ENCODE peak calls at places on chromosome 22, in six cellular contexts. M is A549, E is GM23338, S is esophagus squamous epithelium, Z is PC-3, N is prostate gland. I is an unnamed sample. For H3K4me1, the result is how much of the 10 kb centered on the place peaks cover.

GRCh38 chr22:43005106-43005505 is 9.8 kb downstream of the PACSIN2 start:
- DNase-seq in M (no peak), E (no peak), S (no peak), Z (no peak), N (no peak), I (no peak)

GRCh38 chr22:36204641-36205032 is 3.0 kb upstream of the APOL4 start:
- DNase-seq in M (no peak), E (peak), S (no peak), Z (no peak), N (no peak), I (no peak)

GRCh38 chr22:22342697-22343602 is 98.4 kb downstream of the VPREB1 start:
- DNase-seq in M (peak), E (peak), S (no peak), Z (peak), N (peak), I (peak)

GRCh38 chr22:21593406-21594232 is 26.1 kb downstream of the UBE2L3 start:
- DNase-seq in M (peak), E (peak), S (no peak), Z (peak), N (no peak), I (peak)

GRCh38 chr22:20646377-20646776 is 127.5 kb upstream of the SERPIND1 start:
- DNase-seq in M (no peak), E (no peak), S (no peak), Z (no peak), N (no peak), I (peak)

GRCh38 chr22:36823177-36823839 is 6.5 kb upstream of the PVALB start:
- DNase-seq in M (no peak), E (peak), S (no peak), Z (no peak), N (no peak), I (peak)

GRCh38 chr22:37985751-37986281 is 1.5 kb upstream of the SOX10 start:
- DNase-seq in M (no peak), E (no peak), S (no peak), Z (no peak), N (no peak), I (no peak)

GRCh38 chr22:38413085-38414008 is 41.7 kb downstream of the KCNJ4 start:
- DNase-seq in M (no peak), E (no peak), S (no peak), Z (no peak), N (no peak), I (peak)

GRCh38 chr22:27004434-27004833 is 347.0 kb downstream of the MIAT start:
- DNase-seq in M (no peak), E (peak), S (no peak), Z (no peak), N (no peak), I (no peak)

GRCh38 chr22:43946391-43946680 is 8.9 kb upstream of the SAMM50 start:
- DNase-seq in M (peak), E (no peak), S (no peak), Z (no peak), N (no peak), I (no peak)

GRCh38 chr22:35359380-35360065 is 21.4 kb upstream of the HMOX1 start:
- DNase-seq in M (no peak), E (no peak), S (no peak), Z (no peak), N (no peak), I (no peak)

DNA sequence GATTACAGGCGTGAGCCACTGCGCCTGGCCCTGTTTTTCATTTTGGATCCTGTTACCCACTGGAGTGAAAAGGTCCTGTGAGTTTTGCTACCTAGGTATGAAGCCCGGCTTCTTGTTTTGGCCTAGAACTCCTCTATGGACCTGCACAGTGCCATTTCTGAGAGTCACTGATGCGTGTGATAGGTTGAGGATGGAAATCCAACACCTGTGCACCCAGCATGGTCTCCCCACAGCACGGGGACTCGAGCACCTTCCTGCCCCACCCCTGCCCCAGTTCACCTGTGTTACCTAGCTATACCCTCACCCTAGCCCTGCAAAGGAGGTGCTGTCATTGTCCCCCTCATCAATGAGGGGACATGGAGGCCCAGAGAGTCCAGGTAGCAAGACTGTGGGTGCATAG is 5.1 kb downstream of the FBLN1 start:
- DNase-seq in M (no peak), E (no peak), S (no peak), Z (no peak), N (no peak), I (no peak)
- H3K4me1 ChIP-seq in M (under half), E (half or more), S (half or more), Z (under half), N (under half), I (under half)

GRCh38 chr22:41204066-41204465 is 1.0 kb upstream of the L3MBTL2 start:
- DNase-seq in M (no peak), E (no peak), S (no peak), Z (no peak), N (no peak), I (no peak)

GRCh38 chr22:41197046-41197807 is 7.9 kb upstream of the L3MBTL2 start:
- DNase-seq in M (peak), E (peak), S (no peak), Z (peak), N (peak), I (peak)

GRCh38 chr22:41197808-41198585 is 7.1 kb upstream of the L3MBTL2 start:
- DNase-seq in M (peak), E (peak), S (no peak), Z (peak), N (no peak), I (peak)

GRCh38 chr22:41203118-41203517 is 2.0 kb upstream of the L3MBTL2 start:
- DNase-seq in M (no peak), E (no peak), S (no peak), Z (no peak), N (no peak), I (no peak)

DNA sequence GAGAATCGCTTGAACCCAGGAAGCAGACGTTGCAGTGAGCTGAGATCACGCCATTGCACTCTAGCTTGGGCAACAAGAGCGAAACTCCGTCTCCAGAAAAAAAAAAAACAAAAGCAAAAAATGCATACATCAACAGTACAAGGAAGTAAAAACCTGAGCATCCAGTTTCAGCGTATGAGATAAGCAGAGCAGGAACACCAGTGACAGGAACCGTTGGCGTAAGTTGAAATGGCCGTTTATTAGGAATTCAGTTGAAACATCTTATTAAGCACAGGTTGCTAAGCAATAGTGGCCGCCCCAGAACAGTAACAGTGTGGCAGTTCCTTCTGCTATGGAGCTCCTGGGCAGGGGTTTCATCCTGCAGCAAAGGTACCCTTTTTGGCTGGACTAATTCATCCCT is 4.0 kb upstream of the L3MBTL2 start:
- DNase-seq in M (no peak), E (no peak), S (no peak), Z (no peak), N (peak), I (no peak)
- TF ChIP-seq CTCF in M (no peak), E (no peak), S (no peak), Z (no peak), N (no peak), I (no peak)

GRCh38 chr22:17706451-17706900 is 67.8 kb downstream of the BID start:
- DNase-seq in M (peak), E (peak), S (no peak), Z (peak), N (peak), I (peak)
- H3K4me3 ChIP-seq in M (peak), E (no peak), S (peak), Z (peak), N (peak), I (no peak)

GRCh38 chr22:24146190-24146616 is 35.1 kb upstream of the SUSD2 start:
- DNase-seq in M (peak), E (peak), S (no peak), Z (peak), N (peak), I (peak)
- H3K4me1 ChIP-seq in M (under half), E (under half), S (half or more), Z (under half), N (under half), I (under half)

DNA sequence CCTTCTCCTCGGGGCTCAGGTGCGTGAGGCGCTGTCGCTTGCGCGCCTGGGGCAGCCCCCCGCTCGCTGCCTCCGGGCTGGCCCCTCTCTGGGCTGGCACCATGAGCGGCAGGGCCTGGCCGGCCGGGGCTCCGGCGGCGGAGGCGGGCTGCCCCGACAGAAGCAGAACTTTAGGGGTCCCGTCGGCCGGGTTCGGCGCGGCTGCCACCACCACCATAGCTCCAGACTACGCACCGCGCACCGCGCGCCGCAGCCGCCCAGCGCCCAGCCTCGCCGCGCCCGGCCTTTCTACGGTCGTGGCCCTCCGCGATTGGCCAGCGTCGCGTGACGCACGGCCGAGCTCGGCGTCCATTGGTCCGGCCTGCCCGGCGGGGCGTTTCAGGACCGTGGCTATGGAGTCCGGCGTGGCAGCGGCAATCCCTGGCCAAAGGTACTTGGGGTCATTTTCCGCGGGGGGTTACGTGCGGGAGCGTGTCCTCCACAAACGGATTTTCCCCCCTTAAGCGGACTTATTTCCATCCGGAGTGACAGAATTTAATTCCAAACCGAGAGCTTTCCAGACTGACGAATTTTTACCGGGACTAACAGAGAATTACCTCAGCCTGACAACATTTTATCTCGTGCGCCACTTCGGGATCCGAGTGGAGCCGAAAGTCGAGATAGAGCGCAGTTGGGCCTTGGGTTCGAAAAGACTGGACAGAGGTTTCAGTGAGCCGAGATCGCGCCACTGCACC is at the start of gene XBP1:
- DNase-seq in M (peak), E (peak), S (peak), Z (peak), N (peak), I (peak)
- TF ChIP-seq CTCF in M (no peak), E (no peak), S (no peak), Z (no peak), N (no peak), I (no peak)

GRCh38 chr22:30266445-30267381 is at the start of gene OSM:
- DNase-seq in M (no peak), E (no peak), S (no peak), Z (no peak), N (no peak), I (no peak)

GRCh38 chr22:30267382-30268302 is 991 bp upstream of the OSM start:
- DNase-seq in M (no peak), E (no peak), S (no peak), Z (no peak), N (no peak), I (no peak)

GRCh38 chr22:30263883-30264282 is 2.8 kb downstream of the OSM start:
- DNase-seq in M (no peak), E (no peak), S (no peak), Z (no peak), N (no peak), I (no peak)

GRCh38 chr22:30265131-30265720 is 1.4 kb downstream of the OSM start:
- DNase-seq in M (no peak), E (no peak), S (no peak), Z (no peak), N (no peak), I (no peak)

GRCh38 chr22:30265851-30266444 is 703 bp downstream of the OSM start:
- DNase-seq in M (no peak), E (no peak), S (peak), Z (no peak), N (no peak), I (peak)
- H3K4me3 ChIP-seq in M (no peak), E (no peak), S (peak), Z (no peak), N (peak), I (no peak)

GRCh38 chr22:41479671-41480396 is 10.9 kb downstream of the ACO2 start:
- DNase-seq in M (no peak), E (peak), S (no peak), Z (no peak), N (no peak), I (peak)

GRCh38 chr22:41480397-41480735 is 11.4 kb downstream of the ACO2 start:
- DNase-seq in M (no peak), E (no peak), S (no peak), Z (no peak), N (no peak), I (no peak)

GRCh38 chr22:41481131-41481830 is 12.4 kb downstream of the ACO2 start:
- DNase-seq in M (no peak), E (no peak), S (no peak), Z (peak), N (no peak), I (no peak)

GRCh38 chr22:41481925-41482318 is 13.0 kb downstream of the ACO2 start:
- DNase-seq in M (no peak), E (peak), S (no peak), Z (no peak), N (no peak), I (peak)

GRCh38 chr22:41482319-41482935 is 13.5 kb downstream of the ACO2 start:
- DNase-seq in M (no peak), E (peak), S (no peak), Z (no peak), N (no peak), I (no peak)
- H3K4me1 ChIP-seq in M (under half), E (half or more), S (half or more), Z (under half), N (under half), I (under half)

I was measured in endodermal cell.